ENCODE peak calls at places on chromosomes 6 and 20, in five cellular contexts. K is sigmoid colon, N is pancreas, O is PC-3, W is left lung. B is an unnamed sample. For H3K9me3, the result is how much of the 10 kb centered on the place peaks cover.

GRCh38 chr20:64102647-64103354 is 4.6 kb downstream of the NPBWR2 start:
- DNase-seq in K (no peak), N (peak), O (no peak), W (no peak), B (no peak)

GRCh38 chr6:15148356-15149058 is 97.4 kb upstream of the JARID2 start:
- DNase-seq in K (no peak), N (no peak), O (peak), W (no peak), B (no peak)

GRCh38 chr6:114390176-114390575 is 47.4 kb upstream of the HS3ST5 start:
- DNase-seq in K (no peak), N (no peak), O (peak), W (no peak), B (no peak)

GRCh38 chr6:127518212-127518709 is 874 bp downstream of the MTCL3 start:
- DNase-seq in K (no peak), N (no peak), O (no peak), W (no peak), B (no peak)

GRCh38 chr6:117783280-117783679 is 108.0 kb downstream of the NUS1 start:
- DNase-seq in K (no peak), N (no peak), O (no peak), W (no peak), B (no peak)

GRCh38 chr6:18362058-18362561 is 25.0 kb upstream of the RNF144B start:
- DNase-seq in K (no peak), N (no peak), O (peak), W (no peak), B (no peak)

GRCh38 chr20:10611357-10611756 is 62.4 kb downstream of the JAG1 start:
- DNase-seq in K (peak), N (peak), O (peak), W (no peak), B (no peak)

GRCh38 chr20:44582321-44583025 is at the start of gene PKIG:
- DNase-seq in K (peak), N (no peak), O (no peak), W (no peak), B (no peak)

GRCh38 chr6:135299256-135299655 is 118.1 kb downstream of the MYB start:
- DNase-seq in K (no peak), N (no peak), O (peak), W (no peak), B (no peak)

GRCh38 chr6:21666788-21667681 is 73.5 kb downstream of the SOX4 start:
- DNase-seq in K (no peak), N (no peak), O (no peak), W (no peak), B (no peak)

GRCh38 chr6:106339334-106340029 is 13.9 kb upstream of the ATG5 start:
- DNase-seq in K (peak), N (peak), O (peak), W (no peak), B (no peak)

GRCh38 chr20:34676642-34677373 is at the start of gene PIGU:
- DNase-seq in K (peak), N (peak), O (peak), W (peak), B (peak)

GRCh38 chr6:133631421-133631820 is 257.5 kb upstream of the TCF21 start:
- DNase-seq in K (no peak), N (no peak), O (peak), W (no peak), B (no peak)

GRCh38 chr6:77986380-77987034 is 333.7 kb downstream of the MEI4 start:
- DNase-seq in K (no peak), N (no peak), O (no peak), W (no peak), B (no peak)

GRCh38 chr20:51695574-51696303 is 72.5 kb downstream of the ATP9A start:
- DNase-seq in K (no peak), N (no peak), O (peak), W (no peak), B (no peak)

GRCh38 chr6:14984454-14984853 is 261.4 kb upstream of the JARID2 start:
- DNase-seq in K (no peak), N (no peak), O (no peak), W (peak), B (no peak)

GRCh38 chr6:3981917-3982316 is 97.0 kb downstream of the FAM217A start:
- DNase-seq in K (no peak), N (no peak), O (no peak), W (no peak), B (no peak)

GRCh38 chr20:46206025-46206424 is 87.9 kb downstream of the CD40 start:
- DNase-seq in K (peak), N (no peak), O (peak), W (peak), B (no peak)

GRCh38 chr6:15443119-15443518 is 197.2 kb downstream of the JARID2 start:
- DNase-seq in K (no peak), N (no peak), O (peak), W (no peak), B (no peak)

GRCh38 chr20:48750941-48751620 is 76.7 kb downstream of the PREX1 start:
- DNase-seq in K (no peak), N (no peak), O (no peak), W (peak), B (peak)

GRCh38 chr6:69610073-69610472 is 186.7 kb downstream of the LMBRD1 start:
- DNase-seq in K (no peak), N (no peak), O (no peak), W (no peak), B (no peak)

GRCh38 chr20:49570828-49571552 is 3.1 kb upstream of the PTGIS start:
- DNase-seq in K (peak), N (no peak), O (peak), W (no peak), B (no peak)

GRCh38 chr6:106128981-106129761 is 43.0 kb downstream of the PRDM1 start:
- DNase-seq in K (no peak), N (no peak), O (peak), W (no peak), B (no peak)

GRCh38 chr6:113564401-113565161 is 292.6 kb upstream of the MARCKS start:
- DNase-seq in K (peak), N (peak), O (no peak), W (peak), B (no peak)

GRCh38 chr6:116004841-116005507 is 55.7 kb downstream of the FRK start:
- DNase-seq in K (no peak), N (no peak), O (no peak), W (no peak), B (no peak)

GRCh38 chr20:37729452-37729851 is 35.6 kb downstream of the CTNNBL1 start:
- DNase-seq in K (no peak), N (no peak), O (no peak), W (no peak), B (no peak)

GRCh38 chr20:20824924-20825584 is 112.6 kb upstream of the RALGAPA2 start:
- DNase-seq in K (peak), N (peak), O (peak), W (peak), B (peak)

GRCh38 chr6:150953860-150954259 is 88.4 kb downstream of the MTHFD1L start:
- DNase-seq in K (no peak), N (no peak), O (no peak), W (no peak), B (no peak)
- TF ChIP-seq CTCF in K (no peak), N (no peak), O (no peak), W (no peak), B (no peak)

DNA sequence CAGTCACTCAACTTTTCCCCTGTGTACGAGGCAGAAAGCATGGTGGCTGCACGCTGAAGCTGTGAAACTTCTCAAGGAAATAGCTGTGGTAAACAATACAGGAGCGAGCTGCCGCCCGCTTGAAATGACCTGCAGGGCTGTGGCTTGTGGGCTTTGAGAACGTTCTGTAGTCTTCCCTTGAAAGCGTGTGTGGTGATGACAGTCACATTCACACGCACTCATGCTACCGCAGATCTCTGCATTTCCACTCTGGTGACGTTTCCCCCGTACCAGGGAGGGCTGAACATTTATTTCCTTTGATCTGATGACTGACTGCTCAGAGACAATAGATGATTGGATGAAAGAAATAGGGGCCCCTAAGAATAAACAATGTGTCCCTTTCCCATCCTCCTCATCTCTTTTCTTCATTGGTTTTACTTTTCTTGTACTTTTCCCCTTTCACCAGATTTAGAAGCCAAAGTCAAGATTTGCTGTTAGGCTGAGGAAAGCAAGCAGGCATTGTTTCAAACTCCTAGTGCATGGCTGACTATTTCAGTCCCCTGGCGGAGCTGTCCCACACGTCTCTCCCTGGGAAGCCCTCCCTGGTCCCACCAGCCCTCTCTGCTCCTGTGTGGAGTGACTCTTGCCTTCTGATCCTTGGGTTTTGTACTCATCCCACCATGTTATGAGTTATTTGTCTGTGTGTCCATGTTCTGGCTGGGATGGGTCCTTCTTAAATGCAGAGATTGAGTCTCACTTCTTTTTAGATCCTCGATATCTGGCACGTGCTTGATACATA is 3.9 kb downstream of the SYTL3 start:
- DNase-seq in K (no peak), N (no peak), O (no peak), W (no peak), B (peak)
- H3K27ac ChIP-seq in K (peak), N (no peak), O (no peak), W (peak), B (peak)

GRCh38 chr6:152846825-152847224 is 96.2 kb downstream of the VIP start:
- DNase-seq in K (no peak), N (no peak), O (no peak), W (no peak), B (no peak)

GRCh38 chr6:152845421-152845820 is 94.8 kb downstream of the VIP start:
- DNase-seq in K (no peak), N (no peak), O (no peak), W (no peak), B (no peak)

GRCh38 chr6:152854086-152854795 is 103.6 kb downstream of the VIP start:
- DNase-seq in K (no peak), N (no peak), O (no peak), W (no peak), B (no peak)

GRCh38 chr6:152848919-152849318 is 98.3 kb downstream of the VIP start:
- DNase-seq in K (no peak), N (no peak), O (no peak), W (no peak), B (no peak)
- H3K9me3 ChIP-seq in K (under half), N (under half), O (under half), W (under half), B (under half)

DNA sequence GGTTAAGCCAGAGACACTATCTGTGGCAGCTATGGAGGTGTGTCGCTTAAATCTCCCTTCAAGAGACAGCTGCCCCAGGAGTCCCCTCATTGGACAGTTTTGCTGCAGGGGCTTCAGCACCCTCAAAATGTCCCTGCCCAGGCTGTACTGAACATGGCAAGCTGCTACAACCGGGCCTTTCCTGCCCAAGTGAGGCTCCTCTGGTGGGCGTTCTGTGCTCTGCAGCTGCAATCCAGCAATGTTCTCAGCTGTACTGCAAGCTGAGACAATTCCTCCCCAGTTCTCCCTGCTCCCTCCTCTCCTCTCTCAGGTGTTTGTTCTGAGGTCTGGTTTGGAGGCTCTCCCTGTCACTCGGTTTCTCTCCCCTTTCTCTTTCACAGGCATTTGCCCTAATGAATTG is 190.8 kb upstream of the LAMP5 start:
- DNase-seq in K (no peak), N (no peak), O (peak), W (no peak), B (no peak)
- TF ChIP-seq CTCF in K (no peak), N (no peak), O (peak), W (no peak), B (no peak)

DNA sequence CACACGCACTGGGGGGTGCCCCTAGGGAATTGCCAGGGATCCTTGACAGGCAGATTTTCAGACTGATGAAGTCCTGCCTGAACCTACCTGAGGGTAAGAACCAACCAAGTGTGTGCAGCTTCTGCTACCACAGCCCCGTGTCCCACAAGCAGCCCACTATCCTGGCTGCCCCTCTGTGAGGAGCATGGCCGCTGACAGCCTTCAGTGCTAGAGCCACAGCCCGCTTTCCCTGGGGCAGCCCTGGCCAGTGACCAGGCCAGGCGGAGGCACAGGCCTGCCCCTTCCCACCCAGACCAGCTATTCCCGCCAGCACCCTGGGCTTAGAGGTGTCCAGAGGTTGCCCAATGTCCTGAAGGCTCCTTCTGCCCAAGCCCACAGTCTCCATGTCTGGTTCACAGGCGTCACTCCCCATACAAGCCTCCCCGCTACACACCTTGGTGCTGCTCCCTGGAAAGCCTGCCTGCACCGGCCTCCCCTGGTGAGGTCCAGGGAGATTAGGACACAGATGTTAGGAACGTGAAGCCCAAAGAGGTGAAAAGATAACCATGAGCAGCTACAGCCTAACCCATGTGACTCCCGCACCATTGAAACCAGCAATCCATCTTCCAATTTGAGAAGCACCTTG is 207.0 kb downstream of the SYNDIG1 start:
- DNase-seq in K (no peak), N (no peak), O (no peak), W (no peak), B (no peak)
- H3K27ac ChIP-seq in K (no peak), N (no peak), O (no peak), W (no peak), B (no peak)

GRCh38 chr6:23349521-23350147 is 776.4 kb upstream of the NRSN1 start:
- DNase-seq in K (no peak), N (no peak), O (peak), W (no peak), B (no peak)
- H3K9me3 ChIP-seq in K (under half), N (under half), O (under half), W (under half), B (under half)

GRCh38 chr20:54624701-54625472 is 149.5 kb downstream of the DOK5 start:
- DNase-seq in K (no peak), N (no peak), O (no peak), W (no peak), B (no peak)

GRCh38 chr20:54623923-54624569 is 148.7 kb downstream of the DOK5 start:
- DNase-seq in K (no peak), N (no peak), O (no peak), W (no peak), B (no peak)

GRCh38 chr20:54629632-54630031 is 154.2 kb downstream of the DOK5 start:
- DNase-seq in K (no peak), N (no peak), O (no peak), W (no peak), B (no peak)

GRCh38 chr20:54622338-54623280 is 147.2 kb downstream of the DOK5 start:
- DNase-seq in K (no peak), N (no peak), O (no peak), W (no peak), B (no peak)

DNA sequence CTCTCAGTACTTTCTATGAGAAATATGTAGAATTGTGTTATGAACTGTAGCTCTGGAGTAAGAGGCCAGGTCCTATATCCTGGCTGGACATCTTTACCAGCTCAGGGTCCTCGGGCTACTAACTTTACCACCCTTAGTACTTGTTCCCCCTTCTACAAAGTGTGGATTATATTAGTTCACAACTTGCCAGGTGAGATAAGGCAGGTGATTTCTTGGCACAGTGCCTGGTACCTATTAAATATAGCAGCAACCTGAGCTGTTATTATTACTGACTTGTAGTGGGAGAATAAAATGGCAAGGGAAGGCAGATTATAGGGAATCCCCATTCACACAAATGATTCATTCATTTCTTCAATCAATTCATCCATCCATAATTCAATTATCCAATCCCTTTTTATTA is 150.1 kb downstream of the DOK5 start:
- DNase-seq in K (no peak), N (no peak), O (no peak), W (no peak), B (no peak)
- TF ChIP-seq CTCF in K (no peak), N (no peak), O (no peak), W (no peak), B (no peak)

DNA sequence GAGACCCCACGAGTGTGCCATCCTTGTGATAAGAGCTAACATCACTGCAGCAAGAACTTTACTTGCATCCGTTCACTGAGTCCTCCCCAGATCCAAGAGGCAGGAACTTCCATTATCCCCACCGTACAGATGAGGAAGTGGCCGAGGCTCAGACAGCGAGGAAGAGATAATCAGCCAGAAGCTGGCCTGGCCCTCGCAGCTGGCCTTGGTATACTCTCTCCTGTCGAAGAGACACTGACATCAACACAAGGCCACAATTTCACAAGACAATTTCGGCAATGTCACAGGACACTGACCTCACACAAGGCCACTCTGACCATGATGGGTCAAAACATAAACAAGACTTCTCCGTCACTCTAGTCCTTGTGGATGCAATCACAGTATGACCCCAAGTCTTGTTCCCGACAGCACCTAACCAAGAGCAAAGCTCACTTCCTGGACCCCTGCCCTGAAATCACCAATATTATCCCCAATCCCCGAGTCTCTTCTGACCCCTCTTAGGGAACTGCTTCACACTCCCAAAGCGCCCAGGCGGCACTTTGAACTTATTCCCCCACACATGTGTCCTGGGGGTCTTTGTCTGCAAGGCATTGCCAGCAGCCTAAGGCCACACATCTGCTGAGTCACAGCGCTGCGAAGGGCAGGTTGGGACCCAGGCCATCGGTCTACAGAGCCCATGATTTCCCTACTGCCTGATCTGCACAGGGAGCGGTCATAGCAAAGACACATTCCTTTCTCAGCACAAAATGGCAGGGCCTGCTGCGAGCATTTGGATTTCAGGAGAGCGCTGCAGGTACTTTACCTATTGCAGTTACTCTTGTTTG is 14.8 kb upstream of the VAPB start:
- DNase-seq in K (no peak), N (no peak), O (no peak), W (no peak), B (no peak)
- H3K27ac ChIP-seq in K (no peak), N (no peak), O (no peak), W (no peak), B (no peak)

GRCh38 chr20:40085513-40085912 is 603.5 kb downstream of the MAFB start:
- DNase-seq in K (no peak), N (no peak), O (no peak), W (no peak), B (no peak)
- H3K9me3 ChIP-seq in K (under half), N (under half), O (under half), W (under half), B (under half)

DNA sequence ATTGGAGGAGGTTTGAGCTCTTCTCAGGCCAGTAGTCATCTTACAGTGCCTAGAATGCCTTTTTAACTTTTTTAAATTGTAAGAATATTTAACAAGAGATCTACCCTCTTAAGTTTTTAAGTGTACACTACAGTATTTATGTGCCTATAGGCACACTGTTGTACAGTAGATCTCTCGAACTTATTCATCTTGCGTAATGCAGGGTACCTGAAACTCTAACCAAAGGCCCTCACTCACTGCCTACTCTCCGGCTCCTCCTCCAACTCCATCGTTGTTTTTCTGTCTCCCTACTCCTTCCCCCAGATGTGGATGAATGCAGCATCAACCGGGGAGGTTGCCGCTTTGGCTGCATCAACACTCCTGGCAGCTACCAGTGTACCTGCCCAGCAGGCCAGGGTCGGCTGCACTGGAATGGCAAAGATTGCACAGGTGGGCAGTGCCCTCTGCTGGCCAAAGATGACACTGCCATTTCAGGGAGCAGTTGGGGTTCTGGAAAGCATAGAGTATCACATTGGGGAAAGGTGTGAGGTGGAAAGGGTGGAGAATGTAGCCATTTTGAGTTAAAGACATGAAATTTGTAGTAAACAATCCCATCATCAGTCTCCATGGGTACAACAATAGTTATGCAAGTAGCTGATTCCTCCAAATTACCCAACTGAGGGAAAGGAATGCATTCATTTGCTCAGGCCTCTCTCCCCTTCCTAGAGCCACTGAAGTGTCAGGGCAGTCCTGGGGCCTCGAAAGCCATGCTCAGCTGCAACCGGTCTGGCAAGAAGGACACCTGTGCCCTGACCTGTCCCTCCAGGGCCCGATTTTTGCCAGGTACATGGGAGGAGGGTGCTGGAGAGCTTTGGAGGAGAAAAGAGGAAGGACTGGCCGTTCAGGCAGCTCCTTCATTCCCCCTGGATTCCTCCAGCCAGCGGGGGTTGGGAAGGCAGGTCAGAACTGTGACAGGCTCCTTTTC is 18.4 kb upstream of the ZNF76 start:
- DNase-seq in K (peak), N (peak), O (peak), W (peak), B (peak)
- TF ChIP-seq CTCF in K (peak), N (peak), O (peak), W (peak), B (peak)